ENCODE peak calls at places on chromosomes 1 and 21, in four cellular contexts. U is K562, C is HL-60, P is GM12878. L is an unnamed sample.

GRCh38 chr1:55768345-55768952 is 553.3 kb upstream of the USP24 start:
- DNase-seq in U (no peak), C (no peak), P (no peak), L (no peak)

GRCh38 chr1:224736619-224737352 is 120.7 kb downstream of the CNIH3 start:
- DNase-seq in U (peak; percentile 22), C (peak; percentile 11), P (peak; percentile 93), L (no peak)

GRCh38 chr1:150295476-150295875 is 1.8 kb downstream of the MRPS21 start:
- DNase-seq in U (no peak), C (no peak), P (no peak), L (no peak)

GRCh38 chr1:50978144-50978851 is 8.3 kb downstream of the CDKN2C start:
- DNase-seq in U (peak; percentile 80), C (no peak), P (no peak), L (peak; percentile 22)

GRCh38 chr1:201309420-201309819 is 26.1 kb downstream of the PKP1 start:
- DNase-seq in U (peak; percentile 74), C (peak; percentile 14), P (no peak), L (peak; percentile 35)

GRCh38 chr1:50605186-50605875 is 182.1 kb upstream of the DMRTA2 start:
- DNase-seq in U (peak; percentile 43), C (no peak), P (no peak), L (no peak)

GRCh38 chr21:18354947-18355346 is 48.6 kb downstream of the TMPRSS15 start:
- DNase-seq in U (no peak), C (no peak), P (no peak), L (no peak)

GRCh38 chr1:229869225-229869624 is 197.8 kb upstream of the GALNT2 start:
- DNase-seq in U (no peak), C (no peak), P (no peak), L (no peak)

GRCh38 chr1:176717052-176717754 is 254.2 kb downstream of the PAPPA2 start:
- DNase-seq in U (no peak), C (no peak), P (no peak), L (no peak)

GRCh38 chr1:242629396-242629795 is 104.9 kb upstream of the PLD5 start:
- DNase-seq in U (no peak), C (peak; percentile 22), P (no peak), L (no peak)

GRCh38 chr1:234923626-234924025 is 205.0 kb downstream of the TOMM20 start:
- DNase-seq in U (no peak), C (no peak), P (no peak), L (no peak)

GRCh38 chr1:184910596-184910995 is 63.7 kb downstream of the NIBAN1 start:
- DNase-seq in U (no peak), C (no peak), P (no peak), L (no peak)

GRCh38 chr1:166721145-166721544 is 118.1 kb upstream of the POGK start:
- DNase-seq in U (no peak), C (no peak), P (no peak), L (no peak)

GRCh38 chr1:9476790-9477463 is 62.3 kb upstream of the SLC25A33 start:
- DNase-seq in U (no peak), C (no peak), P (no peak), L (no peak)

GRCh38 chr1:200075522-200075921 is 48.0 kb downstream of the NR5A2 start:
- DNase-seq in U (no peak), C (no peak), P (no peak), L (no peak)

GRCh38 chr1:155324717-155325595 is 4.3 kb downstream of the RUSC1 start:
- DNase-seq in U (peak; percentile 72), C (no peak), P (no peak), L (peak; percentile 46)

GRCh38 chr1:203419558-203419957 is 56.0 kb upstream of the PRELP start:
- DNase-seq in U (no peak), C (no peak), P (no peak), L (no peak)

GRCh38 chr1:169346036-169346589 is 21.5 kb downstream of the NME7 start:
- DNase-seq in U (no peak), C (no peak), P (no peak), L (no peak)

GRCh38 chr1:209435654-209436566 is 147.6 kb upstream of the CAMK1G start:
- DNase-seq in U (peak; percentile 79), C (no peak), P (no peak), L (peak; percentile 32)

GRCh38 chr1:206895837-206896242 is 1.4 kb upstream of the IL24 start:
- DNase-seq in U (no peak), C (no peak), P (no peak), L (no peak)

GRCh38 chr21:31450971-31451370 is 106.9 kb upstream of the TIAM1 start:
- DNase-seq in U (no peak), C (no peak), P (no peak), L (no peak)

GRCh38 chr1:109290137-109290536 is 7.2 kb upstream of the PSRC1 start:
- DNase-seq in U (no peak), C (no peak), P (no peak), L (no peak)

GRCh38 chr1:20850021-20850420 is 62.9 kb upstream of the HP1BP3 start:
- DNase-seq in U (no peak), C (no peak), P (no peak), L (no peak)

GRCh38 chr1:240237305-240237721 is 145.6 kb downstream of the FMN2 start:
- DNase-seq in U (no peak), C (no peak), P (no peak), L (no peak)

GRCh38 chr1:38690790-38691189 is 168.8 kb downstream of the RRAGC start:
- DNase-seq in U (no peak), C (no peak), P (no peak), L (no peak)

GRCh38 chr1:109762821-109763645 is 690 bp downstream of the EPS8L3 start:
- DNase-seq in U (peak; percentile 54), C (peak; percentile 84), P (no peak), L (no peak)

GRCh38 chr21:15850645-15851044 is 120.9 kb downstream of the USP25 start:
- DNase-seq in U (no peak), C (no peak), P (no peak), L (no peak)

GRCh38 chr1:41493117-41493536 is 8.6 kb upstream of the EDN2 start:
- DNase-seq in U (peak; percentile 74), C (no peak), P (no peak), L (no peak)

GRCh38 chr1:115429242-115429641 is 91.2 kb upstream of the NGF start:
- DNase-seq in U (no peak), C (no peak), P (no peak), L (no peak)

DNA sequence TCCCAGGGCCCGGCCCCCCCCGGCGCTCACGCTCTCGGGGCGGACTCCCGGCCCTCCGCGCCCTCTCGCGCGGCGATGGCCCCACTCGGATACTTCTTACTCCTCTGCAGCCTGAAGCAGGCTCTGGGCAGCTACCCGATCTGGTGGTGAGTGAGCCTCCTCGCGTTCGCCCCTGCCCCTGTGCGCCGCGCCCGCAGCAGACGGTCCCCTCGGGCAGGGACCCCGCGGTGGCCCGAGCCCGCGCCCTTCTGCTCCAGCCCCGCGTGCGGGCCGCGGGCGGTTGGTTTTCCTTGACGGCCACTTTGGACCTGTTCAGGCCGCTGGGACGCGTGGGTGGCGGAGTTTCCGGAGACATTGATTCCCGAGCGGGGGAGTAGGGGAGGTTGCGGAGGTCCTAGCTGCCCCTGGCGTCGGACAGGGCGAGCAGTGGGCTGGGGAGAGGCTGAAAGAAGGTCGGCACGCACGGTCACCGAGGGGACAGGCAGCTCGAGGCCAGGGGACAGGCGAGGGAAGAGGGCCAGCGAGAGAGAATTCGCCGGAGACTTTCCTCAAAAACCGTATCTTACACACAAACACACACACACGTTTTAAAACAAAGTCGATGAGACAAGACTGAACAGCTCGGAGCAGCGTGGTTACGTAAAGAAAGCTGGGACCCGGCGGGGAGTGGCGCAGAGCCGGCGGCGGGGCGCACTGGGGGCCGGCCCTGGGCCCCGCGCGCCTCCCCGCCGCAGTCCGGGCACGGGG is 429 bp downstream of the WNT3A start:
- DNase-seq in U (no peak), C (no peak), P (no peak), L (no peak)
- TF ChIP-seq SPI1 in U (no peak), C (no peak), P (no peak), L (no peak)

GRCh38 chr1:10644307-10645128 is 151.9 kb downstream of the CASZ1 start:
- DNase-seq in U (peak; percentile 58), C (no peak), P (no peak), L (no peak)

GRCh38 chr1:10643607-10644306 is 152.7 kb downstream of the CASZ1 start:
- DNase-seq in U (no peak), C (no peak), P (no peak), L (no peak)

GRCh38 chr1:10648689-10649483 is 147.6 kb downstream of the CASZ1 start:
- DNase-seq in U (peak; percentile 57), C (no peak), P (no peak), L (no peak)

GRCh38 chr1:10647414-10648170 is 148.9 kb downstream of the CASZ1 start:
- DNase-seq in U (no peak), C (no peak), P (no peak), L (no peak)

DNA sequence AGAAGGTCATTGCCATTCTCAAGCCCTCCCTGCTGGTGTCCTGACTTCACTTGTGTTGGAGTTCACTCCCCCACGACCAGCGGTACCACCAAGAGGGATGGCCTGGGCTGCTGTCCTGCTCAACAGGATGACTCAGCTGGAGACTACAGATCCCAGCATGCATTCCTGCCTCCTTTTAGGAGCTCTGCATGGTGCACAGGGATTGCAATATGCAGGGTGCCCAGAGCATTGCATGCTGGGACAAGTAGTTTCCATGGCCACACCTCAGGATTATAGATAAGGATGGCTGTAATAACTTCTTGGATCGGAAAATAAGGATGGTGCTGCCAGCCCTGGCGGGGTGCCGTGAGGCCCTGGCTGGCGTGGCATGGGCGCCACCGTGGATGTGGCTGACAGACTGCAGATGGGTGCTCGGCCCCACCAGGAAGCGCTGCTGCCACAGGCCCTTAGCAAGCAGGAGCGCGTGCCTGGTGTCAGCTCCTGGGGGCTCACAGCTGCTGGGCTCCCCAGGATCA is 150.0 kb downstream of the CASZ1 start:
- DNase-seq in U (peak; percentile 71), C (peak; percentile 5), P (no peak), L (no peak)
- TF ChIP-seq SPI1 in U (no peak), C (no peak), P (no peak), L (no peak)

GRCh38 chr1:85936470-85936869 is 220.1 kb downstream of the COL24A1 start:
- DNase-seq in U (no peak), C (no peak), P (no peak), L (no peak)
- TF ChIP-seq SPI1 in U (no peak), C (no peak), P (no peak), L (no peak)

GRCh38 chr1:94236630-94237290 is 624 bp downstream of the ARHGAP29 start:
- DNase-seq in U (no peak), C (no peak), P (no peak), L (no peak)
- TF ChIP-seq SPI1 in U (no peak), C (no peak), P (no peak), L (no peak)

DNA sequence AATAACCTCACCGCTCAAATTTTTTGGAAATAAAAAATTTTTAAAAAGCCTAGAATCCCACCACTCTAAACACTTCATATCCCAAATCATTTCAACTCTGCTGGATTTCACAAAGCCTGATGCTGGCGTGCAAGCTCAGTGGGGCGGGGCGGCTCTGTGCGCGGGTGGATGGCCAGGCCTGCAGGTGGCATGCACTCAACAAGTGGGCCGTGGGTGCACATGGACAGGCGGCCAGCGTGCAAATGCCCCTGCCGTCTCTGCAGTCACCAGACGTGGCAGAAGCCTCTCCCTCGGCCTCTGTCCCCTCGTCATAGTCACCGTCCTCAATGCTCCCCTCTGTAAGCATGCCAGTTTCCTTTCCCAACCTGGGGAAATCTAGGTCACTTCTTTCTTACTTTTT is 6.6 kb upstream of the PDE9A start:
- DNase-seq in U (no peak), C (no peak), P (no peak), L (no peak)
- TF ChIP-seq SPI1 in U (no peak), C (no peak), P (no peak), L (no peak)